ENCODE peak calls at places on chromosomes 7 and 10, in six cellular contexts. E, L, W, O, X and H are unnamed samples.

GRCh38 chr10:90917231-90917967 is 3.5 kb downstream of the ANKRD1 start:
- DNase-seq in E (no peak), L (no peak), W (no peak), O (no peak), X (no peak), H (no peak)

GRCh38 chr7:65798111-65799075 is 74.5 kb upstream of the VKORC1L1 start:
- DNase-seq in E (peak), L (no peak), W (peak), O (peak), X (peak), H (peak)

GRCh38 chr10:48279081-48279751 is 4.7 kb upstream of the FRMPD2 start:
- DNase-seq in E (no peak), L (no peak), W (no peak), O (no peak), X (no peak), H (no peak)

GRCh38 chr7:137850586-137850985 is 3.8 kb upstream of the DGKI start:
- DNase-seq in E (peak), L (no peak), W (peak), O (no peak), X (no peak), H (no peak)

GRCh38 chr7:106568680-106569499 is 92.1 kb downstream of the CCDC71L start:
- DNase-seq in E (no peak), L (no peak), W (peak), O (peak), X (peak), H (peak)

GRCh38 chr7:101792051-101792651 is 25.3 kb upstream of the CUX1 start:
- DNase-seq in E (peak), L (no peak), W (peak), O (no peak), X (peak), H (peak)

GRCh38 chr7:139817249-139817648 is 11.8 kb upstream of the TBXAS1 start:
- DNase-seq in E (no peak), L (no peak), W (no peak), O (no peak), X (no peak), H (no peak)

GRCh38 chr10:76190871-76191270 is 759.4 kb downstream of the LRMDA start:
- DNase-seq in E (no peak), L (no peak), W (no peak), O (no peak), X (no peak), H (no peak)

GRCh38 chr10:112990271-112990670 is 40.2 kb downstream of the TCF7L2 start:
- DNase-seq in E (peak), L (no peak), W (peak), O (no peak), X (no peak), H (no peak)

GRCh38 chr7:114819629-114820362 is 102.1 kb upstream of the MDFIC start:
- DNase-seq in E (peak), L (no peak), W (peak), O (peak), X (peak), H (peak)

GRCh38 chr10:32000937-32001336 is 55.3 kb downstream of the KIF5B start:
- DNase-seq in E (peak), L (no peak), W (peak), O (no peak), X (no peak), H (peak)

GRCh38 chr7:79570904-79571303 is 117.4 kb upstream of the MAGI2 start:
- DNase-seq in E (no peak), L (no peak), W (no peak), O (no peak), X (no peak), H (no peak)

GRCh38 chr10:86291616-86292340 is 74.8 kb downstream of the GRID1 start:
- DNase-seq in E (no peak), L (peak), W (no peak), O (no peak), X (no peak), H (no peak)

GRCh38 chr10:19819419-19820033 is 3.3 kb downstream of the PLXDC2 start:
- DNase-seq in E (peak), L (no peak), W (peak), O (no peak), X (no peak), H (no peak)
- H3K4me3 ChIP-seq in E (no peak), L (peak), W (no peak), O (no peak), X (no peak), H (no peak)

DNA sequence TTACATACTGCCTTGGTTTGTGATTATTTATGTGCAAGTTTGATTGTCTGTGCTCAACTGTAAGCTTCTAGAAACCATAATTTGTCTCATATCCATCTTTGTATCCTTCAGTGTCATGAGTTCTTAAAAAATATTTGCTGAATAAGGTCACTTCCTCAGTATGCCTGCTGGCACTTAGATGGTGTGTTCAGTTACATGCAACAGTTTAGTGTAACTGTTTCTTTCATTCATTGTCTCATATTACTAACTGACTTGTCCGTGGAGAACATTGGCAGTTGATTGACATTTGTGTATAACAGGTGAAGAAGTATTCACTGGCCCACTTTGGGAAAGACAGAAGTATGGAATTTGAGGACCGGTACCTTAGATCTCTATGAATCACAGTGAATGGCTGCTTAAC is 236.9 kb downstream of the PRKG1 start:
- DNase-seq in E (no peak), L (no peak), W (no peak), O (no peak), X (no peak), H (no peak)
- TF ChIP-seq CTCF in E (no peak), L (no peak), W (no peak), O (no peak), X (no peak), H (no peak)

GRCh38 chr10:122124808-122125207 is 135.8 kb downstream of the TACC2 start:
- DNase-seq in E (no peak), L (no peak), W (no peak), O (no peak), X (no peak), H (no peak)

GRCh38 chr10:122126763-122127659 is 138.0 kb downstream of the TACC2 start:
- DNase-seq in E (peak), L (no peak), W (peak), O (peak), X (peak), H (peak)

GRCh38 chr10:122128357-122128756 is 139.4 kb downstream of the TACC2 start:
- DNase-seq in E (no peak), L (no peak), W (no peak), O (no peak), X (no peak), H (no peak)

GRCh38 chr10:122130474-122131110 is 140.5 kb upstream of the BTBD16 start:
- DNase-seq in E (no peak), L (no peak), W (no peak), O (no peak), X (no peak), H (no peak)

DNA sequence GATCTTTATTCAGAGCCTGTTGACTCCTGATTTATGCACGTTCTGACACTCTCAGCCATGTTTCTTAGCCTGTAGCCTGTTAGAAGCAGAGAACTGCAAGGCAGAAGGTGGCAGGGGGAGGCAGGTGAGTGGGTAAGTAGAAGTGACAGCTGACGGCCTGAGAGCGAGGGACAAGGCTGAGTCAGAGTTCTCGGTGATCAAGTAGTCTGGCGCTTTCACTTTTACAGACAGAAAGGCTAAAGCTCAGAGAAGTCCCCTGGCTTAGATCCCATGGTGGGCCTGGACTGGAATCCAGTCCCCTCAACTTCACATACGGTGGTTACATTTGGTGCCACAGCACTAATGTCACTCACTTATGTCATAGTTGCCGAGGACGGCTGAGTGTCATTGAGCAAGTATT is 139.0 kb downstream of the TACC2 start:
- DNase-seq in E (peak), L (no peak), W (no peak), O (no peak), X (no peak), H (no peak)
- H3K4me3 ChIP-seq in E (peak), L (peak), W (no peak), O (peak), X (no peak), H (peak)

DNA sequence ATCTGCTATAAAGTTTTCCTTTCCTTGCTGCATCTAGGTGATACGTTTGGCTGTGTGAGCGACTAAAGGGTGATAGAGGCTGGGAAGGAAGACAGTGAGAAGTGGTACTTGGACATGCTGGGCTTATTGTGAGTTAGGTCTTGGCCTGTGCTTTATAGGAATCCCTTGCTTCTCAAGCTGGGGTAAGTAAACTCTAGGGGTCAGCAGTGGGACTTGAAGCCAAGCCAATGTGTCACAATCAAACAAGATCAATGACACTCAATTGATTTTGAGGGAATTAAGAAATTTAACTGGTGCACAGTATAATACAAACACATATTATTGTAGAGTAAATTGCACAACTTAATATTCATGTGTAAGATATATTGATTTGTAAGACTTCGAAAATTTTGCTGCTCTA is 155.8 kb upstream of the AOAH start:
- DNase-seq in E (no peak), L (no peak), W (no peak), O (no peak), X (no peak), H (no peak)
- TF ChIP-seq CTCF in E (no peak), L (no peak), W (no peak), O (no peak), X (no peak), H (no peak)

DNA sequence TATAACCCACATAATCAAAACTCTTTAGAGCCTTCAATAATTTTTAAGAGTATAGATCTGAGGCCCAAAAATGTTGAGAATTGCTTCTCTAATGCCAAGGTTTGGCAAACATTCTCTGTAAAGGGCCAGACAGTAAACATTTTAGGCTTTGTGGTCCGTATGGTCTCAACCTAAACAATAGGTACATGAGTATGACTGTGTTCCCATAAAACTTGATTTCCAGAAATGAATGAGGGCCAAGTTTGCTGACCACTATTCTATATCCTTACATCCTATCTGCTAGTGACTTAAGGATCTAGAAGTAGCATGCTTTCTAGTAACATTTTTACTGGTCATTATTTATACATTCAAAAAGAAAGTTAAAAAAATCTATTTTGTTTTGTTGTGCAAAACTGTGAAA is 58.9 kb downstream of the MPP7 start:
- DNase-seq in E (no peak), L (no peak), W (no peak), O (no peak), X (no peak), H (no peak)
- H3K4me3 ChIP-seq in E (no peak), L (no peak), W (no peak), O (no peak), X (no peak), H (no peak)

GRCh38 chr7:5477723-5478531 is 54.3 kb upstream of the TNRC18 start:
- DNase-seq in E (no peak), L (no peak), W (peak), O (no peak), X (no peak), H (no peak)
- TF ChIP-seq CTCF in E (peak), L (no peak), W (peak), O (peak), X (peak), H (peak)

GRCh38 chr7:100126239-100126930 is 382 bp upstream of the MBLAC1 start:
- DNase-seq in E (no peak), L (no peak), W (no peak), O (no peak), X (no peak), H (no peak)
- H3K4me3 ChIP-seq in E (peak), L (peak), W (peak), O (peak), X (peak), H (peak)